ENCODE peak calls at places on chromosomes 2 and 18, in four cellular contexts. G is brain microvascular endothelial cell; W is stimulated activated naive B cell treated with anti-CD40 and anti-IgM and Interleukin-4, amounts not matched to agents 10 μg/mL and 1 μg/mL and 100 μg/mL, for 72 hours; F is B cell. J is an unnamed sample.

GRCh38 chr2:121282800-121283382 is 2.1 kb downstream of the TFCP2L1 start:
- DNase-seq in G (no peak), W (no peak), F (no peak), J (no peak)

GRCh38 chr2:236813806-236814205 is 244.2 kb downstream of the ACKR3 start:
- DNase-seq in G (no peak), W (no peak), F (no peak), J (no peak)

GRCh38 chr2:118010470-118010869 is 3.4 kb downstream of the CCDC93 start:
- DNase-seq in G (no peak), W (no peak), F (no peak), J (no peak)

GRCh38 chr18:14978191-14978590 is 230.2 kb downstream of the ANKRD30B start:
- DNase-seq in G (no peak), W (no peak), F (no peak), J (no peak)

GRCh38 chr18:26190506-26190905 is 35.7 kb upstream of the TAF4B start:
- DNase-seq in G (no peak), W (peak), F (peak), J (no peak)

GRCh38 chr2:240782221-240782885 is 37.7 kb downstream of the KIF1A start:
- DNase-seq in G (no peak), W (no peak), F (no peak), J (no peak)

GRCh38 chr18:47397671-47398319 is 146.3 kb upstream of the SKOR2 start:
- DNase-seq in G (no peak), W (no peak), F (no peak), J (no peak)

GRCh38 chr2:66771359-66771978 is 336.5 kb downstream of the MEIS1 start:
- DNase-seq in G (no peak), W (no peak), F (no peak), J (no peak)

GRCh38 chr18:62209046-62209445 is 22.0 kb downstream of the RELCH start:
- DNase-seq in G (no peak), W (no peak), F (no peak), J (no peak)

GRCh38 chr2:204225633-204226032 is 289.1 kb downstream of the ICOS start:
- DNase-seq in G (no peak), W (no peak), F (no peak), J (no peak)

GRCh38 chr18:69947361-69948106 is at the start of gene CD226:
- DNase-seq in G (no peak), W (no peak), F (no peak), J (no peak)